ENCODE peak calls at places on chromosome 13, in four cellular contexts. One of them, this sample, is unnamed.
A peak's percentile ranks its signal among the peaks of the same experiment; 100 is the strongest.

GRCh38 chr13:27920677-27921420 is 1.0 kb downstream of the PDX1 start:
- DNase-seq in uterus: no peak
- DNase-seq in foreskin fibroblast: peak; percentile 49
- DNase-seq in fibroblast of lung: no peak
- DNase-seq in this sample: no peak

GRCh38 chr13:90675129-90675528 is 672.4 kb upstream of the MIR17HG start:
- DNase-seq in fibroblast of lung: peak; percentile 25
- DNase-seq in foreskin fibroblast: no peak
- DNase-seq in uterus: no peak
- DNase-seq in this sample: no peak

GRCh38 chr13:80527400-80527799 is 186.5 kb upstream of the SPRY2 start:
- DNase-seq in foreskin fibroblast: peak; percentile 79
- DNase-seq in uterus: no peak
- DNase-seq in fibroblast of lung: no peak
- DNase-seq in this sample: no peak

GRCh38 chr13:52461265-52461664 is 6.0 kb downstream of the CKAP2 start:
- DNase-seq in foreskin fibroblast: no peak
- DNase-seq in fibroblast of lung: no peak
- DNase-seq in uterus: no peak
- DNase-seq in this sample: no peak

GRCh38 chr13:91359071-91359470 is 11.6 kb downstream of the MIR17HG start:
- DNase-seq in uterus: no peak
- DNase-seq in foreskin fibroblast: no peak
- DNase-seq in fibroblast of lung: no peak
- DNase-seq in this sample: no peak

GRCh38 chr13:113589961-113590339 is 5.4 kb downstream of the TFDP1 start:
- DNase-seq in fibroblast of lung: no peak
- DNase-seq in uterus: no peak
- DNase-seq in foreskin fibroblast: no peak
- DNase-seq in this sample: no peak

GRCh38 chr13:24202215-24202614 is 41.7 kb downstream of the SPATA13 start:
- DNase-seq in fibroblast of lung: no peak
- DNase-seq in foreskin fibroblast: no peak
- DNase-seq in uterus: no peak
- DNase-seq in this sample: no peak

GRCh38 chr13:72062566-72062965 is 195.6 kb upstream of the DACH1 start:
- DNase-seq in foreskin fibroblast: no peak
- DNase-seq in uterus: no peak
- DNase-seq in fibroblast of lung: no peak
- DNase-seq in this sample: no peak

GRCh38 chr13:52414963-52415362 is 9.0 kb upstream of the THSD1 start:
- DNase-seq in foreskin fibroblast: peak; percentile 72
- DNase-seq in fibroblast of lung: peak; percentile 74
- DNase-seq in uterus: no peak
- DNase-seq in this sample: no peak

GRCh38 chr13:88103824-88104223 is 432.7 kb downstream of the SLITRK5 start:
- DNase-seq in fibroblast of lung: no peak
- DNase-seq in uterus: no peak
- DNase-seq in foreskin fibroblast: no peak
- DNase-seq in this sample: no peak

GRCh38 chr13:91346848-91347211 is 657 bp upstream of the MIR17HG start:
- DNase-seq in uterus: no peak
- DNase-seq in foreskin fibroblast: peak; percentile 35
- DNase-seq in fibroblast of lung: no peak
- DNase-seq in this sample: no peak

GRCh38 chr13:49308104-49308875 is 60.6 kb downstream of the CDADC1 start:
- DNase-seq in uterus: peak; percentile 95
- DNase-seq in foreskin fibroblast: peak; percentile 81
- DNase-seq in fibroblast of lung: peak; percentile 55
- DNase-seq in this sample: peak; percentile 88

GRCh38 chr13:50080158-50080855 is 65.1 kb downstream of the KCNRG start:
- DNase-seq in foreskin fibroblast: peak; percentile 65
- DNase-seq in uterus: peak; percentile 34
- DNase-seq in fibroblast of lung: peak; percentile 50
- DNase-seq in this sample: no peak

GRCh38 chr13:112424098-112424497 is 47.9 kb downstream of the SPACA7 start:
- DNase-seq in fibroblast of lung: no peak
- DNase-seq in foreskin fibroblast: no peak
- DNase-seq in uterus: no peak
- DNase-seq in this sample: no peak

GRCh38 chr13:110499621-110500281 is 61.8 kb downstream of the RAB20 start:
- DNase-seq in uterus: no peak
- DNase-seq in foreskin fibroblast: peak; percentile 80
- DNase-seq in fibroblast of lung: peak; percentile 86
- DNase-seq in this sample: no peak

GRCh38 chr13:95915102-95915501 is 138.1 kb downstream of the UGGT2 start:
- DNase-seq in uterus: no peak
- DNase-seq in fibroblast of lung: no peak
- DNase-seq in foreskin fibroblast: no peak
- DNase-seq in this sample: no peak

GRCh38 chr13:58992478-58993042 is 1171.2 kb downstream of the DIAPH3 start:
- DNase-seq in uterus: no peak
- DNase-seq in fibroblast of lung: no peak
- DNase-seq in foreskin fibroblast: no peak
- DNase-seq in this sample: no peak

GRCh38 chr13:92574499-92574898 is 652.1 kb upstream of the GPC6 start:
- DNase-seq in uterus: no peak
- DNase-seq in foreskin fibroblast: no peak
- DNase-seq in fibroblast of lung: peak; percentile 9
- DNase-seq in this sample: peak; percentile 3

GRCh38 chr13:45325806-45326205 is 15.2 kb downstream of the TPT1 start:
- DNase-seq in uterus: peak; percentile 28
- DNase-seq in foreskin fibroblast: peak; percentile 95
- DNase-seq in fibroblast of lung: peak; percentile 91
- DNase-seq in this sample: peak; percentile 77

GRCh38 chr13:91699863-91700262 is 301.4 kb downstream of the GPC5 start:
- DNase-seq in uterus: no peak
- DNase-seq in fibroblast of lung: no peak
- DNase-seq in foreskin fibroblast: no peak
- DNase-seq in this sample: no peak

GRCh38 chr13:40309881-40310280 is 356.6 kb downstream of the FOXO1 start:
- DNase-seq in uterus: no peak
- DNase-seq in foreskin fibroblast: no peak
- DNase-seq in fibroblast of lung: no peak
- DNase-seq in this sample: no peak

DNA sequence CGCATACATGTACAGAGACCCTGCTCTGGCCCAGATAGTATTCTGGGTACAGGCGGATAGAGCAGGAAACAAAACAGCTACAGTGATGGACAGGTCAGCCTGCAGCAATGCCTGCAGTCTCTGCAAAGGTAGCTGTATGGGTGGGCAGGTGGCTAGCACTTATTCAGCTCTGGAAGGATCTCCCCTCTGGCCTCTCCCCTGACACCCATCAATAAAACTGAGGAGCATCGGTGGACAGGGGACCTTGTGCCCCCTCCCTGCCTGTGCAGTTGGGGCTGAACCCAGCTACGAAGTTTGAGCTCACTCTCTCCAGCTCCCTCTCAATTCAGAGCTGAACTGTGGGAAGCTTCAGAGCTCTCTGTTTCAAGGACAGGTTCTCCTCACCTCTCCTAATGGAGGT is 1.6 kb downstream of the ALOX5AP start:
- DNase-seq in fibroblast of lung: no peak
- DNase-seq in foreskin fibroblast: no peak
- DNase-seq in uterus: no peak
- DNase-seq in this sample: no peak
- H3K4me3 ChIP-seq in fibroblast of lung: no peak overlapping the region
- H3K4me3 ChIP-seq in foreskin fibroblast: no peak overlapping the region
- H3K4me3 ChIP-seq in uterus: no peak overlapping the region
- H3K4me3 ChIP-seq in this sample: no peak overlapping the region

GRCh38 chr13:77002590-77003190 is 10.8 kb downstream of the CLN5 start:
- DNase-seq in uterus: no peak
- DNase-seq in foreskin fibroblast: peak; percentile 74
- DNase-seq in fibroblast of lung: peak; percentile 24
- DNase-seq in this sample: no peak

GRCh38 chr13:77000475-77000874 is 8.6 kb downstream of the CLN5 start:
- DNase-seq in uterus: no peak
- DNase-seq in foreskin fibroblast: no peak
- DNase-seq in fibroblast of lung: no peak
- DNase-seq in this sample: no peak

GRCh38 chr13:77001540-77001939 is 9.7 kb downstream of the CLN5 start:
- DNase-seq in uterus: no peak
- DNase-seq in fibroblast of lung: no peak
- DNase-seq in foreskin fibroblast: no peak
- DNase-seq in this sample: no peak

DNA sequence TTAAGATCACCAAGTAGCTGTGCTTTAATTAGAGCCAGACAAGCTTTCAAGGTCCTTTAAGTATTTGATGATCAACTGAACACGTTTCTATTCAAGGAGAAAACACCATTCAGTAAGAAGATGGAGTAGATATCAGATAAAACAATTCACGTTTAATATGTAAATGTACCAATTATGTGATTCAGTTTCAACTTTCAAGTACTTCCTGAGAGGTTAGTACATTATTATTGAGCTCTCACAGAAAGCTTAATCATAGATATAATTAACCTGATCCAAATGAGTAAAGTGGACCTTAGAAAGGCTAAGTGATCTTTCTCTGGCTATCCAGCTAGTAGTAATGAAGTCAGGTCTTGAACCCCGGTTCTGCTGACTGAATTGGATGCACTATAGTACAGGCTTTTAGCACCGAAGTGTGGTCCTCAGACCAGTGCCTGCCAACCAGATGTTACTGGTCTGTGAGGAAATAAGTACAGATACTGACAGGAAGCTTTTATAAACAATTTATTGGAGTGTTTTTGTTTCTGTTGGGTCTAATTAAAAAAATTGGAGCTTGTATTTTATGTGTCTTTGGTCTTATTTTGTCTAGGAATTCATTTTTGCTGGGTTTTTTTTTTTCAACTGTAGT is 10.2 kb downstream of the CLN5 start:
- DNase-seq in foreskin fibroblast: peak; percentile 40
- DNase-seq in uterus: no peak
- DNase-seq in fibroblast of lung: no peak
- DNase-seq in this sample: no peak
- H3K4me3 ChIP-seq in foreskin fibroblast: no peak overlapping the region
- H3K4me3 ChIP-seq in uterus: no peak overlapping the region
- H3K4me3 ChIP-seq in fibroblast of lung: no peak overlapping the region
- H3K4me3 ChIP-seq in this sample: no peak overlapping the region

GRCh38 chr13:74067818-74068217 is 66.4 kb downstream of the KLF12 start:
- DNase-seq in foreskin fibroblast: peak; percentile 30
- DNase-seq in fibroblast of lung: peak; percentile 66
- DNase-seq in uterus: no peak
- DNase-seq in this sample: no peak

GRCh38 chr13:74070065-74070464 is 64.1 kb downstream of the KLF12 start:
- DNase-seq in foreskin fibroblast: no peak
- DNase-seq in fibroblast of lung: no peak
- DNase-seq in uterus: no peak
- DNase-seq in this sample: no peak

GRCh38 chr13:74073231-74073630 is 61.0 kb downstream of the KLF12 start:
- DNase-seq in foreskin fibroblast: no peak
- DNase-seq in fibroblast of lung: no peak
- DNase-seq in uterus: no peak
- DNase-seq in this sample: no peak

GRCh38 chr13:74068471-74068870 is 65.7 kb downstream of the KLF12 start:
- DNase-seq in uterus: no peak
- DNase-seq in fibroblast of lung: no peak
- DNase-seq in foreskin fibroblast: no peak
- DNase-seq in this sample: no peak

DNA sequence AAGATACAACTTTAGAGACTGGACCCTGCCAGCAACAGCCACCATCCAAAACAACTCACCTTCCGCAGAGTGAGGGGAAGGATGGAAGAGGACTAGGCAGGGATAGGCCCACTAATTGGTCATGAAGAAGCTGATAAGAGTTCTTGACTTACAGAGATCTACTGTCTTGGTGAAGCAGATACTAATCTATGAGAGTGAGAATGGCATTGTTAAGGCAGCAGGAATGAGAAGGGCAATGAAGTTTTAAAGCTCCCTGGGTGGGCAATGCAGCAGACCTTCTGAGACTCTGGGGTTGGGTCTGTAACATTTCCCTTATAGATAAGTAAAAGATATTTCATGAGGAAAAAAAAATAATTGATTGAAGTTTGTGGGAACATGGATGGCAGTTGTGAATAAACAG is 63.7 kb downstream of the KLF12 start:
- DNase-seq in foreskin fibroblast: no peak
- DNase-seq in fibroblast of lung: no peak
- DNase-seq in uterus: no peak
- DNase-seq in this sample: no peak
- H3K4me3 ChIP-seq in foreskin fibroblast: no peak overlapping the region
- H3K4me3 ChIP-seq in fibroblast of lung: no peak overlapping the region
- H3K4me3 ChIP-seq in uterus: no peak overlapping the region
- H3K4me3 ChIP-seq in this sample: no peak overlapping the region

GRCh38 chr13:100139822-100140221 is 50.9 kb downstream of the PCCA start:
- DNase-seq in fibroblast of lung: peak; percentile 60
- DNase-seq in foreskin fibroblast: no peak
- DNase-seq in uterus: no peak
- DNase-seq in this sample: peak; percentile 27
- H3K4me3 ChIP-seq in fibroblast of lung: no peak overlapping the region
- H3K4me3 ChIP-seq in foreskin fibroblast: no peak overlapping the region
- H3K4me3 ChIP-seq in uterus: no peak overlapping the region
- H3K4me3 ChIP-seq in this sample: no peak overlapping the region

This sample was measured in skeletal muscle cell.